ENCODE peak calls at places on chromosomes 13 and 19, in six cellular contexts. One of them, this sample, is unnamed.

GRCh38 chr19:31946491-31946890 is 398.9 kb upstream of the ZNF507 start:
- DNase-seq in T-helper 2 cell: no peak
- DNase-seq in myocyte: no peak
- DNase-seq in ascending aorta: no peak
- DNase-seq in neural progenitor cell: no peak
- DNase-seq in gastrocnemius medialis: no peak
- DNase-seq in this sample: no peak

GRCh38 chr19:5554828-5555227 is 12.9 kb downstream of the TINCR start:
- DNase-seq in T-helper 2 cell: no peak
- DNase-seq in myocyte: no peak
- DNase-seq in ascending aorta: no peak
- DNase-seq in neural progenitor cell: no peak
- DNase-seq in gastrocnemius medialis: no peak
- DNase-seq in this sample: no peak

GRCh38 chr13:51222510-51223283 is 499 bp downstream of the FAM124A start:
- DNase-seq in T-helper 2 cell: peak
- DNase-seq in myocyte: no peak
- DNase-seq in ascending aorta: no peak
- DNase-seq in neural progenitor cell: peak
- DNase-seq in gastrocnemius medialis: no peak
- DNase-seq in this sample: no peak

GRCh38 chr13:99367663-99368448 is 60.7 kb upstream of the GPR183 start:
- DNase-seq in T-helper 2 cell: peak
- DNase-seq in myocyte: no peak
- DNase-seq in ascending aorta: no peak
- DNase-seq in neural progenitor cell: no peak
- DNase-seq in gastrocnemius medialis: no peak
- DNase-seq in this sample: no peak

GRCh38 chr13:109737606-109738005 is 48.8 kb downstream of the IRS2 start:
- DNase-seq in T-helper 2 cell: no peak
- DNase-seq in myocyte: peak
- DNase-seq in ascending aorta: no peak
- DNase-seq in neural progenitor cell: no peak
- DNase-seq in gastrocnemius medialis: no peak
- DNase-seq in this sample: no peak

GRCh38 chr13:95530178-95530577 is 22.3 kb upstream of the CLDN10 start:
- DNase-seq in T-helper 2 cell: no peak
- DNase-seq in myocyte: peak
- DNase-seq in ascending aorta: no peak
- DNase-seq in neural progenitor cell: no peak
- DNase-seq in gastrocnemius medialis: peak
- DNase-seq in this sample: no peak

GRCh38 chr13:71867101-71867814 is at the start of gene DACH1:
- DNase-seq in T-helper 2 cell: peak
- DNase-seq in myocyte: peak
- DNase-seq in ascending aorta: peak
- DNase-seq in neural progenitor cell: peak
- DNase-seq in gastrocnemius medialis: no peak
- DNase-seq in this sample: peak

GRCh38 chr13:73835138-73835721 is 299.0 kb downstream of the KLF12 start:
- DNase-seq in T-helper 2 cell: peak
- DNase-seq in myocyte: peak
- DNase-seq in ascending aorta: no peak
- DNase-seq in neural progenitor cell: peak
- DNase-seq in gastrocnemius medialis: no peak
- DNase-seq in this sample: no peak

GRCh38 chr19:21202865-21203494 is 61.1 kb downstream of the ZNF431 start:
- DNase-seq in T-helper 2 cell: peak
- DNase-seq in myocyte: peak
- DNase-seq in ascending aorta: no peak
- DNase-seq in neural progenitor cell: peak
- DNase-seq in gastrocnemius medialis: no peak
- DNase-seq in this sample: no peak

GRCh38 chr13:74158028-74158427 is 23.8 kb upstream of the KLF12 start:
- DNase-seq in T-helper 2 cell: no peak
- DNase-seq in myocyte: no peak
- DNase-seq in ascending aorta: no peak
- DNase-seq in neural progenitor cell: peak
- DNase-seq in gastrocnemius medialis: no peak
- DNase-seq in this sample: no peak

GRCh38 chr19:58387338-58388174 is 487 bp downstream of the RPS5 start:
- DNase-seq in T-helper 2 cell: no peak
- DNase-seq in myocyte: peak
- DNase-seq in ascending aorta: no peak
- DNase-seq in neural progenitor cell: no peak
- DNase-seq in gastrocnemius medialis: no peak
- DNase-seq in this sample: no peak

GRCh38 chr13:114108894-114109293 is 23.5 kb downstream of the RASA3 start:
- DNase-seq in T-helper 2 cell: no peak
- DNase-seq in myocyte: no peak
- DNase-seq in ascending aorta: peak
- DNase-seq in neural progenitor cell: no peak
- DNase-seq in gastrocnemius medialis: peak
- DNase-seq in this sample: no peak